ENCODE peak calls at places on chromosomes 12 and 14, in four cellular contexts. U is IMR-90, M is K562, A is GM12878. J is an unnamed sample. For H3K4me1, the result is how much of the 10 kb centered on the place peaks cover.

GRCh38 chr12:117212563-117213190 is 22.4 kb upstream of the FBXO21 start:
- DNase-seq in U (peak), M (peak), A (no peak), J (peak)

GRCh38 chr12:70962226-70962794 is 41.8 kb upstream of the PTPRR start:
- DNase-seq in U (no peak), M (no peak), A (no peak), J (no peak)

GRCh38 chr14:43005807-43006206 is 1399.1 kb downstream of the LRFN5 start:
- DNase-seq in U (peak), M (no peak), A (no peak), J (no peak)

GRCh38 chr12:124493809-124494750 is 73.3 kb downstream of the NCOR2 start:
- DNase-seq in U (no peak), M (peak), A (peak), J (no peak)

GRCh38 chr12:25585021-25585523 is 32.0 kb upstream of the LMNTD1 start:
- DNase-seq in U (peak), M (no peak), A (no peak), J (peak)

GRCh38 chr14:60079723-60080122 is 12.0 kb upstream of the PCNX4 start:
- DNase-seq in U (no peak), M (no peak), A (no peak), J (no peak)

GRCh38 chr14:103552011-103552797 is 10.3 kb downstream of the BAG5 start:
- DNase-seq in U (peak), M (no peak), A (no peak), J (no peak)

GRCh38 chr12:102883204-102883799 is 33.7 kb downstream of the PAH start:
- DNase-seq in U (no peak), M (peak), A (no peak), J (no peak)

GRCh38 chr12:132492522-132492921 is 2.6 kb downstream of the FBRSL1 start:
- DNase-seq in U (no peak), M (no peak), A (peak), J (no peak)

GRCh38 chr12:26690601-26691000 is 142.4 kb downstream of the ITPR2 start:
- DNase-seq in U (no peak), M (no peak), A (no peak), J (peak)

GRCh38 chr12:37672655-37673260 is 643.8 kb upstream of the ALG10B start:
- DNase-seq in U (no peak), M (peak), A (no peak), J (no peak)

GRCh38 chr14:97977711-97978261 is 1180.6 kb downstream of the VRK1 start:
- DNase-seq in U (no peak), M (no peak), A (no peak), J (no peak)

GRCh38 chr14:63951025-63951424 is 98.2 kb downstream of the SYNE2 start:
- DNase-seq in U (no peak), M (no peak), A (no peak), J (no peak)

GRCh38 chr12:54294152-54294913 is 6.5 kb downstream of the NFE2 start:
- DNase-seq in U (no peak), M (peak), A (no peak), J (peak)

GRCh38 chr12:2035421-2036080 is 17.2 kb upstream of the CACNA1C start:
- DNase-seq in U (no peak), M (no peak), A (no peak), J (no peak)

GRCh38 chr14:58292192-58292591 is 6.2 kb upstream of the ARID4A start:
- DNase-seq in U (no peak), M (no peak), A (no peak), J (no peak)

GRCh38 chr14:72704507-72704906 is 189.4 kb downstream of the DPF3 start:
- DNase-seq in U (no peak), M (no peak), A (no peak), J (no peak)

GRCh38 chr12:9509464-9510166 is 98.1 kb downstream of the KLRB1 start:
- DNase-seq in U (peak), M (no peak), A (no peak), J (no peak)

GRCh38 chr14:29348504-29348903 is 579.1 kb downstream of the PRKD1 start:
- DNase-seq in U (peak), M (no peak), A (no peak), J (no peak)

GRCh38 chr12:2998789-2999264 is 39.6 kb downstream of the TEAD4 start:
- DNase-seq in U (peak), M (peak), A (no peak), J (no peak)

GRCh38 chr12:7289743-7290142 is 14.1 kb upstream of the ACSM4 start:
- DNase-seq in U (no peak), M (no peak), A (no peak), J (no peak)

GRCh38 chr14:77457115-77457521 is 283 bp downstream of the VIPAS39 start:
- DNase-seq in U (peak), M (no peak), A (no peak), J (no peak)
- TF ChIP-seq FOS in U (no peak), M (no peak), A (no peak), J (no peak)

GRCh38 chr14:93375673-93376156 is 28.7 kb downstream of the COX8C start:
- DNase-seq in U (no peak), M (no peak), A (peak), J (no peak)
- H3K4me3 ChIP-seq in U (no peak), M (no peak), A (no peak), J (no peak)

GRCh38 chr14:95185452-95186392 is 28.4 kb upstream of the DICER1 start:
- DNase-seq in U (peak), M (peak), A (no peak), J (peak)

GRCh38 chr14:95183082-95183481 is 25.8 kb upstream of the DICER1 start:
- DNase-seq in U (no peak), M (no peak), A (no peak), J (no peak)

GRCh38 chr14:95183532-95184412 is 26.4 kb upstream of the DICER1 start:
- DNase-seq in U (no peak), M (no peak), A (peak), J (peak)

GRCh38 chr14:95184413-95184790 is 27.1 kb upstream of the DICER1 start:
- DNase-seq in U (no peak), M (no peak), A (no peak), J (no peak)

DNA sequence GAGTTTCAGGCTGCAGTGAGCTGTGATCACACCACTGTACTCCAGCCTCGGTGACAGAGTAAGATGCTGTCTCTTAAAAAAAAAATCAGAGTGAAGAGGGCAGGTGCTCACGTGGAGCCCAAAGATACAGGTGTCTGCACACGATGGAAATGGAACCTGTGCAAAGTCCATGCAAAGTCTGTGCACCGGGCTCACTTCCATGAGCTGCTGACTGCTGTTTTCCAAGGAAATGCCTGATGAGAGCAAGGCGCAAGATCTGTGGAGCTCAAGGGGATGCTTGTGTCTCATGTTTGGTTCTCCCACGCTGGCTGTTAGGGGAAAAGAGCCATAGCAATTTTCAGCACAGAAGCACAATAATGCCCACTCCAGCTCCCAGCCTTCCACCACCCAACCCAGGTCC is 27.7 kb upstream of the DICER1 start:
- DNase-seq in U (no peak), M (no peak), A (no peak), J (no peak)
- H3K4me1 ChIP-seq in U (under half), M (under half), A (under half), J (under half)

GRCh38 chr14:74065746-74066575 is 18.3 kb downstream of the ALDH6A1 start:
- DNase-seq in U (peak), M (no peak), A (no peak), J (peak)

GRCh38 chr14:74064883-74065282 is 19.4 kb downstream of the ALDH6A1 start:
- DNase-seq in U (peak), M (no peak), A (no peak), J (peak)

GRCh38 chr14:74062809-74063150 is 21.5 kb downstream of the ALDH6A1 start:
- DNase-seq in U (peak), M (no peak), A (no peak), J (no peak)
- TF ChIP-seq FOS in U (no peak), M (no peak), A (no peak), J (no peak)

DNA sequence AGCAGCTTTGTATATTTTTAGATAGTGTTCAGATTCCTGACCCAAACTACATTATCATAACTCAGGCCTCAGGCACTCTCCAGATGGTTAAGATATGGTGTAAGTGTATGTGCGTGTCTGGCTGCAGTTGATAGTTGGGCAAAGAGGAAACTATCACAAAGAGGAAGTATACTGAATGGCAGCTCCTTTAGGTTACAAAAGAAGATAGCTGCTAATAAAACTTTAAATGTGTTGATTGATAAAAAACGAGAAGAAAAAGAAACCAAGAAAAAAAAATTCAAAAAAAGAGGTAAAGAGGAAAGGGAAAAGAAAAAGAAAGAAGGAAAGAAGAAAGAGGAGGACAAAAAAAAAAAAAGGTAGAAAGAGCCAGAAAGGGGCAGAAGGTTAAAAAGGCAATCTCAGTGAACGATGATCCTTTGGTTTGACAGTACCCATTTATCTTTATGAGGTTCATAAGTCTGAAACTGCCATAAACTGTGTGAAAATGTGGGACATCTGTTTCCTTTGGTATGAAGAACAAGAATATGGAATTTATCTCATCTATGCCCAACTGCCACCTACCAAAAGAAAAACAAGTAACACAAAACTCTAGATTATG is 42.2 kb downstream of the TAOK3 start:
- DNase-seq in U (peak), M (peak), A (no peak), J (peak)
- H3K4me3 ChIP-seq in U (no peak), M (no peak), A (no peak), J (no peak)

GRCh38 chr12:29374913-29375312 is 6.1 kb downstream of the ERGIC2 start:
- DNase-seq in U (no peak), M (no peak), A (no peak), J (no peak)
- H3K4me1 ChIP-seq in U (under half), M (under half), A (under half), J (under half)

GRCh38 chr12:119748512-119748911 is 80.6 kb downstream of the PRKAB1 start:
- DNase-seq in U (no peak), M (no peak), A (no peak), J (no peak)
- TF ChIP-seq FOS in U (no peak), M (no peak), A (no peak), J (no peak)

GRCh38 chr12:100718212-100718611 is 76.4 kb upstream of the ANO4 start:
- DNase-seq in U (no peak), M (no peak), A (no peak), J (no peak)

GRCh38 chr12:100717733-100718067 is 76.9 kb upstream of the ANO4 start:
- DNase-seq in U (no peak), M (no peak), A (no peak), J (no peak)

GRCh38 chr12:100716658-100716948 is 78.0 kb upstream of the ANO4 start:
- DNase-seq in U (no peak), M (no peak), A (no peak), J (no peak)

GRCh38 chr12:100716949-100717732 is 77.4 kb upstream of the ANO4 start:
- DNase-seq in U (no peak), M (no peak), A (no peak), J (no peak)

DNA sequence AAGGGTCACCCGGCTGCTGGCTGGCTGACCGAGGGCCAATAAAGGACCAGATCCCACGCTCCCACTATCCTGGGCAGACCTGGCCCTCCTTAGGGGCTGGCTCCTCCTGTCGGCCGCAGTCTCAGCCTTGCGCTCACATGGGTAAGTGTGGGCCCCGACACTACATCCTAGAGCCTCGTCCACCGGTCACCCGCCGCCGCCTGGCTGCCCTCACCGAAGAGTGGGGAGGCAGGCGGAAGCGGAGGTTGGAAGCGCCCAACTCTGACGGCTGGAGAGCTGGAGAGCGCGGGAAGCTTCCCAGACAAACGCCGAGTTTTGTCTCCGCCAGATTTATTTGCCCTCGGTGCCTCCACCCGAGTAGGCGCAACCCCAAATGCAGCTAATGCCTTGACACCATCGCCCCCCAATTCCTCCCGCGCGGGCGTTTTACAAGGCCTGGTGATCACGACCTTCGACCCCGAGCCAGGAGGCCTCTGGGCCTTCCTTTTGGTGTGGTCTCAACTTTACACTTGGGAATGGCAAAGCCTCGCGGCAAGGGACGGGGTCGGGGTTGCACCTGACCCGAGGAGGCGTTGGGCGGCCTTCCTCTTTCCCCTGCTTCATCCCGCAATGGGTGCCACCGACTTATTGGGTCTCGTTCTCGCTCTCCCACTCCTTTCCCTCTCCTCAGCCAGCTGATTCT is 78.5 kb upstream of the ANO4 start:
- DNase-seq in U (no peak), M (no peak), A (no peak), J (no peak)
- H3K4me3 ChIP-seq in U (no peak), M (no peak), A (no peak), J (no peak)